ENCODE peak calls at places on chromosome 10, in eight cellular contexts. U is tibial nerve, X is mucosa of descending colon, N is prostate gland, I is uterus, E is A549, O is PC-3, S is esophagus squamous epithelium. Q is an unnamed sample.

GRCh38 chr10:92184977-92185376 is 105.9 kb downstream of the CPEB3 start:
- DNase-seq in U (no peak), I (no peak), E (no peak), N (no peak), O (no peak), S (no peak), X (no peak), Q (no peak)

GRCh38 chr10:122459586-122460273 is 1.6 kb upstream of the HTRA1 start:
- DNase-seq in N (no peak), I (no peak), X (no peak), S (no peak), E (no peak), U (no peak), O (no peak), Q (no peak)

GRCh38 chr10:102647433-102648268 is 3.4 kb downstream of the TRIM8 start:
- DNase-seq in E (no peak), I (no peak), O (no peak), N (no peak), S (no peak), U (no peak), X (no peak), Q (no peak)

GRCh38 chr10:127125331-127125730 is 71.1 kb downstream of the INSYN2A start:
- DNase-seq in I (no peak), E (no peak), U (no peak), S (no peak), N (no peak), O (no peak), X (no peak), Q (no peak)

GRCh38 chr10:85047170-85047834 is 718.9 kb downstream of the CCSER2 start:
- DNase-seq in X (no peak), N (no peak), O (no peak), U (no peak), I (no peak), S (no peak), E (no peak), Q (no peak)

GRCh38 chr10:130812381-130813148 is 499.0 kb downstream of the TCERG1L start:
- DNase-seq in X (no peak), E (no peak), I (no peak), N (no peak), U (no peak), S (no peak), O (no peak), Q (no peak)

GRCh38 chr10:130934333-130935035 is 377.0 kb downstream of the TCERG1L start:
- DNase-seq in O (no peak), U (no peak), S (no peak), E (no peak), I (no peak), X (no peak), N (no peak), Q (no peak)

GRCh38 chr10:46555713-46556514 is 544 bp downstream of the GPRIN2 start:
- DNase-seq in S (no peak), I (no peak), O (no peak), U (peak; percentile 10), E (peak; percentile 51), X (peak; percentile 76), N (peak; percentile 6), Q (no peak)

GRCh38 chr10:15349133-15349532 is 22.0 kb downstream of the FAM171A1 start:
- DNase-seq in N (no peak), S (no peak), O (no peak), E (no peak), U (no peak), X (peak; percentile 74), I (no peak), Q (no peak)

GRCh38 chr10:69619626-69620025 is 10.4 kb upstream of the FAM241B start:
- DNase-seq in N (no peak), X (no peak), S (no peak), I (no peak), E (no peak), U (no peak), O (no peak), Q (no peak)

GRCh38 chr10:13105184-13105583 is 5.2 kb downstream of the OPTN start:
- DNase-seq in O (no peak), N (no peak), U (no peak), E (no peak), I (no peak), X (no peak), S (no peak), Q (no peak)

GRCh38 chr10:44177610-44178009 is 207.3 kb downstream of the CXCL12 start:
- DNase-seq in E (no peak), N (no peak), I (no peak), S (no peak), X (no peak), O (no peak), U (no peak), Q (no peak)

GRCh38 chr10:116796469-116796868 is 52.8 kb upstream of the ENO4 start:
- DNase-seq in X (no peak), O (no peak), I (no peak), S (no peak), N (no peak), U (no peak), E (no peak), Q (no peak)

GRCh38 chr10:122199070-122199469 is 72.0 kb upstream of the BTBD16 start:
- DNase-seq in X (no peak), E (no peak), S (no peak), I (no peak), O (no peak), N (no peak), U (no peak), Q (no peak)

GRCh38 chr10:11435621-11436020 is 175.8 kb downstream of the USP6NL start:
- DNase-seq in X (no peak), I (no peak), U (no peak), O (no peak), S (no peak), E (no peak), N (no peak), Q (no peak)

GRCh38 chr10:11433657-11434056 is 177.8 kb downstream of the USP6NL start:
- DNase-seq in N (no peak), I (no peak), E (no peak), X (no peak), S (no peak), U (no peak), O (no peak), Q (no peak)

GRCh38 chr10:11430421-11431275 is 180.8 kb downstream of the USP6NL start:
- DNase-seq in E (no peak), I (no peak), U (no peak), O (no peak), S (no peak), N (peak; percentile 27), X (peak; percentile 12), Q (no peak)

GRCh38 chr10:11437391-11438241 is 173.8 kb downstream of the USP6NL start:
- DNase-seq in X (no peak), I (no peak), U (no peak), N (no peak), S (no peak), E (no peak), O (no peak), Q (no peak)

GRCh38 chr10:11434323-11434722 is 177.1 kb downstream of the USP6NL start:
- DNase-seq in U (no peak), I (no peak), N (no peak), S (no peak), E (peak; percentile 38), O (no peak), X (no peak), Q (no peak)
- TF ChIP-seq CTCF in U (no peak), I (no peak), N (no peak), S (no peak), E (peak; percentile 22), O (peak; percentile 38), X (no peak), Q (peak; percentile 32)

DNA sequence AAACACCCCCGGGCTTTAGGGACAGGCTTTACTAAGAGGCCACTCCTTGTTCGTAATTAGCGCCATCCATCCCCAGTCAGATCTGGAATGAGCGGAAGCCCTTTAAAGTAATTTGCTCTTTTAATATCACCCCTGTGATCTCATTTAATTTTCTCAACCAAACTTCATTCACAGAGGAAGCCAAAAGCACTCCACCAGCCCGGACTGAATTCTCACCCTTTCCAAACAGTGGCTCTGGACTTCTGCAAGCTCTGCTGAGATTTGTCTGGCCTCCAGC is 43.1 kb downstream of the UNC5B start:
- DNase-seq in X (no peak), O (no peak), N (no peak), U (no peak), I (no peak), S (no peak), E (no peak), Q (no peak)
- H3K4me1 ChIP-seq in X (peaks cover 72% of the 10 kb centered on the region), O (peaks cover 16% of the 10 kb centered on the region), N (peaks cover 4% of the 10 kb centered on the region), U (no peaks in the 10 kb centered on the region), I (peaks cover 11% of the 10 kb centered on the region), S (peaks cover 30% of the 10 kb centered on the region), E (no peaks in the 10 kb centered on the region), Q (no peaks in the 10 kb centered on the region)

GRCh38 chr10:17250736-17251135 is 22.7 kb downstream of the VIM start:
- DNase-seq in X (no peak), E (no peak), S (no peak), O (peak; percentile 5), N (no peak), I (no peak), U (no peak), Q (no peak)

GRCh38 chr10:17247210-17247609 is 19.2 kb downstream of the VIM start:
- DNase-seq in E (no peak), N (no peak), X (no peak), I (no peak), U (no peak), S (no peak), O (no peak), Q (no peak)

GRCh38 chr10:17244712-17245365 is 16.8 kb downstream of the VIM start:
- DNase-seq in I (no peak), O (no peak), U (no peak), S (no peak), E (no peak), N (no peak), X (no peak), Q (no peak)

GRCh38 chr10:17248964-17249363 is 20.9 kb downstream of the VIM start:
- DNase-seq in U (no peak), S (no peak), E (no peak), N (no peak), O (no peak), I (no peak), X (no peak), Q (no peak)

GRCh38 chr10:17249820-17250219 is 21.8 kb downstream of the VIM start:
- DNase-seq in S (no peak), E (no peak), O (peak; percentile 46), U (no peak), I (no peak), N (no peak), X (no peak), Q (no peak)
- TF ChIP-seq CTCF in S (no peak), E (peak; percentile 14), O (peak; percentile 59), U (peak; percentile 35), I (peak; percentile 11), N (no peak), X (no peak), Q (peak; percentile 71)

DNA sequence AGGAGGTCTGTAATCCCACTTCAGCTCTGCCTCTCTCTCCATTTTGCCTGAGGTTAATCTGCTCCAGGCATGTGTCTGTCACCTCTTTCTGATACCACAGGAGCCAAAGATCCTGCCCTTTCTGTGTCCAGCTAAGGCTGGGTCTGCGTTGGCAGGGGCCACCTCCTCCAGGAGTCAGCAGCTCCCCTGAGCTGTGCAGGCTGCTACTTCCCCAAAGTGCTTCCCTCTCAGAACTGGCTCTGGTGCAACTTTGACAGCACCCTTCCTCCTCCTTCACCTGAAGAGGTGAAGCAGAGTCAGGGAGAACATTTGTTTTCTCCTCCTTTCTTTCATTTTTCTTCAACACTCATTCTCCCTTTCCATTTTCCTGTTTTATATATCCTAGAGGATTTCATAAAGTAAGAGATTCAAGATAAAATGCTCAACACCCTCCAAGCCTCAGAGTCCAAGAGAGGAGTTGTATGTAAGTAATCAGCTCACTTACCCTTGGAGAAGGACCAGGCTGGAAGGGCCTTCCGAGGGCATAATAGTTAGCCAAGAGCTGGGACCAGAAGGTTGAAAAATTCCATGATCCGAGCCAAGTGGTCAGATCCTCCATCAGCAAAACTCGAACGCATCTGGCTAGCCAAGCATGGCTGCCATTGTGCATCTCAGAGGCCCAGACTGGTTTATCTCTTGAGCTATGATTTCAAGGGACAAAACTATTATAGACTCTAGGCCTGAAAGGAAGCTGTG is 257.3 kb downstream of the PTEN start:
- DNase-seq in S (no peak), E (no peak), I (no peak), U (no peak), X (no peak), O (no peak), N (no peak), Q (no peak)
- H3K4me1 ChIP-seq in S (no peaks in the 10 kb centered on the region), E (peaks cover 9% of the 10 kb centered on the region), I (no peaks in the 10 kb centered on the region), U (peaks cover 15% of the 10 kb centered on the region), X (no peaks in the 10 kb centered on the region), O (no peaks in the 10 kb centered on the region), N (no peaks in the 10 kb centered on the region), Q (peaks cover 10% of the 10 kb centered on the region)

Q was measured in foreskin keratinocyte.